ENCODE peak calls at places on chromosomes 2 and 18, in ten cellular contexts. E is DMS153; Z is GM18507; M is amniotic stem cell; H is foreskin keratinocyte; O is SK-N-SH; X is AG08396; B is T follicular helper cell; K is HEK293T; D is activated CD8-positive, alpha-beta T cell treated with anti-CD3 and anti-CD28 coated beads for 36 hours. F is an unnamed sample.

GRCh38 chr18:78979058-78979680 is 449 bp upstream of the SALL3 start:
- DNase-seq in K (peak; percentile 21), D (no peak), Z (no peak), O (peak; percentile 54), E (no peak), X (no peak), B (no peak), M (no peak), H (no peak), F (no peak)

GRCh38 chr2:170845343-170845742 is 28.7 kb downstream of the GAD1 start:
- DNase-seq in K (peak; percentile 27), D (peak; percentile 51), O (no peak), Z (no peak), B (no peak), X (no peak), M (no peak), H (no peak), E (no peak), F (no peak)

GRCh38 chr18:26089247-26090129 is 925 bp downstream of the SS18 start:
- DNase-seq in B (no peak), H (peak; percentile 39), K (no peak), Z (no peak), D (peak; percentile 33), M (no peak), E (no peak), O (peak; percentile 10), X (peak; percentile 10), F (peak; percentile 39)

GRCh38 chr2:231970461-231970860 is 8.9 kb downstream of the DIS3L2 start:
- DNase-seq in X (no peak), E (no peak), O (no peak), M (no peak), H (peak; percentile 50), K (no peak), Z (no peak), B (no peak), D (no peak), F (no peak)

GRCh38 chr2:84022810-84023431 is 436.2 kb downstream of the SUCLG1 start:
- DNase-seq in K (peak; percentile 37), E (no peak), Z (no peak), M (peak; percentile 1), X (peak; percentile 6), B (no peak), H (peak; percentile 56), O (peak; percentile 16), D (peak; percentile 25), F (peak; percentile 77)

GRCh38 chr18:64283059-64283458 is 134.2 kb upstream of the LINC00305 start:
- DNase-seq in Z (no peak), E (no peak), O (no peak), D (no peak), M (no peak), K (no peak), B (no peak), H (no peak), X (no peak), F (no peak)

GRCh38 chr18:48961547-48961946 is 10.8 kb upstream of the SMAD7 start:
- DNase-seq in E (no peak), Z (no peak), M (no peak), O (no peak), B (no peak), D (no peak), K (no peak), H (no peak), X (no peak), F (no peak)

GRCh38 chr18:48049757-48050156 is 119.3 kb upstream of the SMAD2 start:
- DNase-seq in B (no peak), O (no peak), E (no peak), H (no peak), X (no peak), Z (no peak), D (no peak), M (no peak), K (no peak), F (no peak)

GRCh38 chr2:55296393-55296792 is 27.4 kb upstream of the MTIF2 start:
- DNase-seq in Z (no peak), X (no peak), M (no peak), D (no peak), H (no peak), O (no peak), E (no peak), K (no peak), B (no peak), F (no peak)

GRCh38 chr2:207523005-207523404 is 6.8 kb upstream of the CREB1 start:
- DNase-seq in B (no peak), O (no peak), Z (no peak), E (no peak), H (no peak), X (no peak), K (no peak), M (no peak), D (no peak), F (no peak)

GRCh38 chr2:64675860-64676259 is 22.1 kb upstream of the SERTAD2 start:
- DNase-seq in B (no peak), D (peak; percentile 92), H (peak; percentile 69), E (no peak), Z (no peak), O (no peak), M (no peak), K (no peak), X (no peak), F (no peak)

GRCh38 chr2:196902828-196903227 is 23.7 kb downstream of the PGAP1 start:
- DNase-seq in X (peak; percentile 15), O (no peak), D (no peak), K (no peak), M (no peak), E (no peak), B (no peak), H (no peak), Z (no peak), F (no peak)

GRCh38 chr2:238255636-238256035 is 15.8 kb upstream of the HES6 start:
- DNase-seq in D (no peak), X (no peak), M (no peak), Z (no peak), H (no peak), E (no peak), O (no peak), K (no peak), B (no peak), F (no peak)

GRCh38 chr18:32040936-32041335 is 22.3 kb downstream of the RNF125 start:
- DNase-seq in Z (no peak), H (no peak), O (no peak), D (peak; percentile 75), K (no peak), M (no peak), E (no peak), B (peak; percentile 34), X (no peak), F (no peak)

GRCh38 chr2:30769891-30770462 is 37.3 kb downstream of the CAPN13 start:
- DNase-seq in B (no peak), X (no peak), D (no peak), O (no peak), H (no peak), M (no peak), E (no peak), K (no peak), Z (no peak), F (no peak)

GRCh38 chr2:215736653-215737290 is 276.6 kb downstream of the MREG start:
- DNase-seq in O (no peak), K (peak; percentile 51), H (peak; percentile 50), M (peak; percentile 28), D (no peak), B (no peak), X (peak; percentile 33), E (no peak), Z (no peak), F (peak; percentile 25)

GRCh38 chr2:71503827-71504226 is 50.5 kb downstream of the DYSF start:
- DNase-seq in D (no peak), K (no peak), Z (no peak), O (no peak), M (no peak), H (peak; percentile 86), E (no peak), B (no peak), X (no peak), F (no peak)

GRCh38 chr2:208783184-208783583 is 376.6 kb downstream of the PTH2R start:
- DNase-seq in D (no peak), O (no peak), E (no peak), M (no peak), B (no peak), X (no peak), K (no peak), H (no peak), Z (no peak), F (no peak)

GRCh38 chr2:106961328-106961727 is 75.4 kb upstream of the ST6GAL2 start:
- DNase-seq in Z (no peak), M (no peak), H (no peak), D (no peak), K (no peak), O (no peak), B (no peak), E (peak; percentile 42), X (no peak), F (peak; percentile 92)

F was measured in SK-N-DZ.